ENCODE peak calls at places on chromosomes 2 and 18, in ten cellular contexts. One of them, this sample, is unnamed.

GRCh38 chr2:11090158-11090557 is 65.1 kb upstream of the SLC66A3 start:
- DNase-seq in RWPE1: no peak
- DNase-seq in PC-9: no peak
- DNase-seq in stomach: no peak
- DNase-seq in nephron progenitor cell: no peak
- DNase-seq in upper lobe of right lung: no peak
- DNase-seq in HFFc6: no peak
- DNase-seq in transverse colon: no peak
- DNase-seq in uterus: no peak
- DNase-seq in fibroblast of pulmonary artery: no peak
- DNase-seq in this sample: no peak

GRCh38 chr2:70922591-70923234 is 13.0 kb upstream of the ATP6V1B1 start:
- DNase-seq in upper lobe of right lung: no peak
- DNase-seq in uterus: no peak
- DNase-seq in stomach: peak
- DNase-seq in fibroblast of pulmonary artery: no peak
- DNase-seq in nephron progenitor cell: no peak
- DNase-seq in HFFc6: no peak
- DNase-seq in PC-9: no peak
- DNase-seq in RWPE1: no peak
- DNase-seq in transverse colon: no peak
- DNase-seq in this sample: no peak

GRCh38 chr2:205115516-205115915 is 566.8 kb upstream of the NRP2 start:
- DNase-seq in PC-9: no peak
- DNase-seq in nephron progenitor cell: no peak
- DNase-seq in transverse colon: no peak
- DNase-seq in stomach: no peak
- DNase-seq in upper lobe of right lung: no peak
- DNase-seq in fibroblast of pulmonary artery: no peak
- DNase-seq in HFFc6: no peak
- DNase-seq in uterus: no peak
- DNase-seq in RWPE1: no peak
- DNase-seq in this sample: no peak

GRCh38 chr2:53356291-53356905 is 411.2 kb upstream of the CHAC2 start:
- DNase-seq in fibroblast of pulmonary artery: no peak
- DNase-seq in RWPE1: no peak
- DNase-seq in uterus: no peak
- DNase-seq in transverse colon: no peak
- DNase-seq in PC-9: no peak
- DNase-seq in stomach: no peak
- DNase-seq in nephron progenitor cell: no peak
- DNase-seq in upper lobe of right lung: no peak
- DNase-seq in HFFc6: no peak
- DNase-seq in this sample: no peak

GRCh38 chr18:65221736-65222135 is 529.1 kb upstream of the CDH7 start:
- DNase-seq in RWPE1: no peak
- DNase-seq in uterus: no peak
- DNase-seq in HFFc6: no peak
- DNase-seq in upper lobe of right lung: no peak
- DNase-seq in nephron progenitor cell: no peak
- DNase-seq in stomach: no peak
- DNase-seq in PC-9: no peak
- DNase-seq in transverse colon: no peak
- DNase-seq in fibroblast of pulmonary artery: no peak
- DNase-seq in this sample: no peak

GRCh38 chr2:231370429-231370748 is 25.1 kb upstream of the B3GNT7 start:
- DNase-seq in uterus: no peak
- DNase-seq in upper lobe of right lung: no peak
- DNase-seq in nephron progenitor cell: no peak
- DNase-seq in RWPE1: no peak
- DNase-seq in PC-9: no peak
- DNase-seq in fibroblast of pulmonary artery: no peak
- DNase-seq in transverse colon: no peak
- DNase-seq in stomach: no peak
- DNase-seq in HFFc6: no peak
- DNase-seq in this sample: no peak

GRCh38 chr2:70645733-70646420 is 92.3 kb upstream of the TGFA start:
- DNase-seq in RWPE1: peak
- DNase-seq in fibroblast of pulmonary artery: no peak
- DNase-seq in transverse colon: no peak
- DNase-seq in nephron progenitor cell: peak
- DNase-seq in uterus: no peak
- DNase-seq in upper lobe of right lung: no peak
- DNase-seq in HFFc6: no peak
- DNase-seq in stomach: no peak
- DNase-seq in PC-9: no peak
- DNase-seq in this sample: no peak

GRCh38 chr2:129331638-129332037 is 647.8 kb upstream of the RAB6C start:
- DNase-seq in transverse colon: no peak
- DNase-seq in RWPE1: no peak
- DNase-seq in fibroblast of pulmonary artery: no peak
- DNase-seq in uterus: no peak
- DNase-seq in upper lobe of right lung: no peak
- DNase-seq in nephron progenitor cell: no peak
- DNase-seq in stomach: no peak
- DNase-seq in PC-9: no peak
- DNase-seq in HFFc6: no peak
- DNase-seq in this sample: no peak

GRCh38 chr18:62452280-62452824 is 70.5 kb upstream of the ZCCHC2 start:
- DNase-seq in uterus: no peak
- DNase-seq in RWPE1: peak
- DNase-seq in transverse colon: no peak
- DNase-seq in stomach: no peak
- DNase-seq in HFFc6: no peak
- DNase-seq in nephron progenitor cell: no peak
- DNase-seq in upper lobe of right lung: no peak
- DNase-seq in fibroblast of pulmonary artery: peak
- DNase-seq in PC-9: peak
- DNase-seq in this sample: no peak

GRCh38 chr2:53848062-53848461 is 11.7 kb downstream of the GPR75 start:
- DNase-seq in nephron progenitor cell: no peak
- DNase-seq in fibroblast of pulmonary artery: no peak
- DNase-seq in upper lobe of right lung: no peak
- DNase-seq in RWPE1: no peak
- DNase-seq in HFFc6: no peak
- DNase-seq in PC-9: no peak
- DNase-seq in stomach: no peak
- DNase-seq in transverse colon: no peak
- DNase-seq in uterus: no peak
- DNase-seq in this sample: no peak

GRCh38 chr2:171706152-171706803 is 19.0 kb downstream of the DYNC1I2 start:
- DNase-seq in transverse colon: no peak
- DNase-seq in nephron progenitor cell: no peak
- DNase-seq in stomach: no peak
- DNase-seq in HFFc6: peak
- DNase-seq in fibroblast of pulmonary artery: peak
- DNase-seq in uterus: no peak
- DNase-seq in RWPE1: peak
- DNase-seq in upper lobe of right lung: no peak
- DNase-seq in PC-9: no peak
- DNase-seq in this sample: peak

GRCh38 chr2:81412681-81413080 is 1108.1 kb upstream of the LRRTM1 start:
- DNase-seq in HFFc6: no peak
- DNase-seq in PC-9: no peak
- DNase-seq in nephron progenitor cell: no peak
- DNase-seq in transverse colon: no peak
- DNase-seq in stomach: no peak
- DNase-seq in RWPE1: no peak
- DNase-seq in upper lobe of right lung: no peak
- DNase-seq in uterus: no peak
- DNase-seq in fibroblast of pulmonary artery: no peak
- DNase-seq in this sample: no peak

GRCh38 chr2:18663861-18664260 is 74.5 kb upstream of the NT5C1B start:
- DNase-seq in HFFc6: no peak
- DNase-seq in nephron progenitor cell: no peak
- DNase-seq in fibroblast of pulmonary artery: no peak
- DNase-seq in uterus: no peak
- DNase-seq in RWPE1: no peak
- DNase-seq in transverse colon: no peak
- DNase-seq in stomach: no peak
- DNase-seq in PC-9: no peak
- DNase-seq in upper lobe of right lung: no peak
- DNase-seq in this sample: no peak

GRCh38 chr2:2662037-2662846 is 331.2 kb upstream of the MYT1L start:
- DNase-seq in RWPE1: no peak
- DNase-seq in uterus: no peak
- DNase-seq in stomach: peak
- DNase-seq in PC-9: no peak
- DNase-seq in HFFc6: no peak
- DNase-seq in fibroblast of pulmonary artery: no peak
- DNase-seq in transverse colon: peak
- DNase-seq in upper lobe of right lung: no peak
- DNase-seq in nephron progenitor cell: no peak
- DNase-seq in this sample: no peak

GRCh38 chr2:163646659-163647058 is 89.1 kb downstream of the FIGN start:
- DNase-seq in uterus: no peak
- DNase-seq in RWPE1: no peak
- DNase-seq in fibroblast of pulmonary artery: no peak
- DNase-seq in stomach: no peak
- DNase-seq in transverse colon: no peak
- DNase-seq in PC-9: no peak
- DNase-seq in nephron progenitor cell: no peak
- DNase-seq in HFFc6: no peak
- DNase-seq in upper lobe of right lung: no peak
- DNase-seq in this sample: no peak
- TF ChIP-seq CTCF in uterus: no peak
- TF ChIP-seq CTCF in RWPE1: no peak
- TF ChIP-seq CTCF in fibroblast of pulmonary artery: no peak
- TF ChIP-seq CTCF in stomach: no peak
- TF ChIP-seq CTCF in transverse colon: no peak
- TF ChIP-seq CTCF in PC-9: no peak
- TF ChIP-seq CTCF in nephron progenitor cell: no peak
- TF ChIP-seq CTCF in HFFc6: no peak
- TF ChIP-seq CTCF in upper lobe of right lung: no peak
- TF ChIP-seq CTCF in this sample: no peak

GRCh38 chr2:134457765-134458202 is 203.9 kb downstream of the MGAT5 start:
- DNase-seq in upper lobe of right lung: peak
- DNase-seq in uterus: no peak
- DNase-seq in HFFc6: no peak
- DNase-seq in fibroblast of pulmonary artery: no peak
- DNase-seq in RWPE1: no peak
- DNase-seq in PC-9: no peak
- DNase-seq in stomach: peak
- DNase-seq in nephron progenitor cell: no peak
- DNase-seq in transverse colon: no peak
- DNase-seq in this sample: no peak
- TF ChIP-seq CTCF in upper lobe of right lung: no peak
- TF ChIP-seq CTCF in uterus: no peak
- TF ChIP-seq CTCF in HFFc6: peak
- TF ChIP-seq CTCF in fibroblast of pulmonary artery: no peak
- TF ChIP-seq CTCF in RWPE1: no peak
- TF ChIP-seq CTCF in PC-9: no peak
- TF ChIP-seq CTCF in stomach: no peak
- TF ChIP-seq CTCF in nephron progenitor cell: no peak
- TF ChIP-seq CTCF in transverse colon: no peak
- TF ChIP-seq CTCF in this sample: no peak

DNA sequence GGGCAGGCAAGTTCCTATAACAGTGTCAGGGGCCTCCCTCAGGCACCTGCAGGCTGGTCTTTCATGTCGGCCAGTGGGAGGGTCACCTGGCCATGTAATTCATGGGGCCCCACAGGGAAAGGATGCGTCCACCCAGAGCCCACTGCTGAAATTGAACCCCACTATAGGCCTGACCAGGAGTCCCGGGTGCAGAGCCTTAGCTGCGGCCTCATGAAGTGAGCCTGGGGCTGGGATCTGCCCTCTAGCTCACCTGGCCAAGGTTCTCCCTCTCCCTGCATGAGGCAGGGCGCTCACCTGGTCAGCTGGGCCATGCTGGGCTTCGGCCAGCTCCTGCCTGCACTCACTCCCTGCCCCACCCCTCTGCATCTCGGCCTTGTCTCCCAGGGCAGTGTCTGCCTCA is 41.1 kb downstream of the C1QL2 start:
- DNase-seq in upper lobe of right lung: no peak
- DNase-seq in stomach: no peak
- DNase-seq in RWPE1: no peak
- DNase-seq in PC-9: no peak
- DNase-seq in fibroblast of pulmonary artery: no peak
- DNase-seq in HFFc6: no peak
- DNase-seq in nephron progenitor cell: no peak
- DNase-seq in transverse colon: no peak
- DNase-seq in uterus: no peak
- DNase-seq in this sample: no peak
- TF ChIP-seq CTCF in upper lobe of right lung: no peak
- TF ChIP-seq CTCF in stomach: no peak
- TF ChIP-seq CTCF in RWPE1: no peak
- TF ChIP-seq CTCF in PC-9: no peak
- TF ChIP-seq CTCF in fibroblast of pulmonary artery: no peak
- TF ChIP-seq CTCF in HFFc6: no peak
- TF ChIP-seq CTCF in nephron progenitor cell: no peak
- TF ChIP-seq CTCF in transverse colon: no peak
- TF ChIP-seq CTCF in uterus: no peak
- TF ChIP-seq CTCF in this sample: no peak

GRCh38 chr2:235964787-235965390 is 203.3 kb downstream of the GBX2 start:
- DNase-seq in upper lobe of right lung: no peak
- DNase-seq in uterus: no peak
- DNase-seq in HFFc6: no peak
- DNase-seq in transverse colon: no peak
- DNase-seq in PC-9: peak
- DNase-seq in nephron progenitor cell: no peak
- DNase-seq in stomach: no peak
- DNase-seq in RWPE1: no peak
- DNase-seq in fibroblast of pulmonary artery: no peak
- DNase-seq in this sample: no peak

GRCh38 chr2:235967358-235967757 is 200.8 kb downstream of the GBX2 start:
- DNase-seq in nephron progenitor cell: no peak
- DNase-seq in PC-9: no peak
- DNase-seq in fibroblast of pulmonary artery: no peak
- DNase-seq in RWPE1: no peak
- DNase-seq in uterus: no peak
- DNase-seq in HFFc6: no peak
- DNase-seq in upper lobe of right lung: no peak
- DNase-seq in transverse colon: no peak
- DNase-seq in stomach: no peak
- DNase-seq in this sample: no peak

GRCh38 chr2:235968616-235969324 is 199.4 kb downstream of the GBX2 start:
- DNase-seq in HFFc6: no peak
- DNase-seq in uterus: no peak
- DNase-seq in upper lobe of right lung: no peak
- DNase-seq in fibroblast of pulmonary artery: no peak
- DNase-seq in stomach: no peak
- DNase-seq in RWPE1: no peak
- DNase-seq in PC-9: no peak
- DNase-seq in nephron progenitor cell: peak
- DNase-seq in transverse colon: no peak
- DNase-seq in this sample: no peak

GRCh38 chr2:235966932-235967331 is 201.3 kb downstream of the GBX2 start:
- DNase-seq in RWPE1: no peak
- DNase-seq in upper lobe of right lung: no peak
- DNase-seq in uterus: no peak
- DNase-seq in transverse colon: no peak
- DNase-seq in nephron progenitor cell: no peak
- DNase-seq in HFFc6: no peak
- DNase-seq in stomach: no peak
- DNase-seq in fibroblast of pulmonary artery: no peak
- DNase-seq in PC-9: no peak
- DNase-seq in this sample: no peak

DNA sequence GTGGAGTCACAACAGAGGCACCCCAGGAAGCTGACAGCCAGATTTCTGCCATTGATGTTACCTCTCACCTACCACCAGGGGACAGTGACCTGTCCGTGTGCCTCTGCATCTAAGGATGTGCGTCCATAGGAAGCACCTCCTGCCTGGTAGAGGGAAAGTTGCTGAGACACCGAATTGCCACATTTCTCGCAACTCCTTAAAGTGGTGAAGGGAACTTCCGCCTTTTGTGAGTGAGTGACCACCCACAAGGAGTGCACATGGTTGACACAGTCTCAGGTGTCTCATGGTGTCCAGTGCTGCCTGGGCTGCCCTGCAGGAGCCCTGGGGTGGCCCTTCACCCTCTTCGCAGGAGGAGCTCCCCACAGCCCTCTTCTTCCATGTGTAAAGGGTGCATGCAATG is 201.8 kb downstream of the GBX2 start:
- DNase-seq in stomach: no peak
- DNase-seq in PC-9: no peak
- DNase-seq in upper lobe of right lung: no peak
- DNase-seq in fibroblast of pulmonary artery: no peak
- DNase-seq in nephron progenitor cell: no peak
- DNase-seq in transverse colon: no peak
- DNase-seq in HFFc6: no peak
- DNase-seq in uterus: no peak
- DNase-seq in RWPE1: no peak
- DNase-seq in this sample: no peak
- TF ChIP-seq CTCF in stomach: no peak
- TF ChIP-seq CTCF in PC-9: no peak
- TF ChIP-seq CTCF in upper lobe of right lung: no peak
- TF ChIP-seq CTCF in fibroblast of pulmonary artery: no peak
- TF ChIP-seq CTCF in nephron progenitor cell: no peak
- TF ChIP-seq CTCF in transverse colon: no peak
- TF ChIP-seq CTCF in HFFc6: no peak
- TF ChIP-seq CTCF in uterus: no peak
- TF ChIP-seq CTCF in RWPE1: no peak
- TF ChIP-seq CTCF in this sample: no peak